ENCODE peak calls at places on chromosomes 3 and 15, in ten cellular contexts. O is GM13976; V is RWPE2; C is ELR; B is stimulated activated effector memory CD8-positive, alpha-beta T cell treated with anti-CD3 and anti-CD28 coated beads, Interleukin-12 subunit alpha, Interleukin-12 subunit beta, amount 100 ng/mL, for 72 hours; Q is GM12865; D is activated gamma-delta T cell treated with Interleukin-2 at 50 U/mL for 16 hours; U is stimulated activated CD8-positive, alpha-beta memory T cell treated with anti-CD3 and anti-CD28 coated beads, Interleukin-15, amount 100 ng/mL, for 24 hours; I is astrocyte of the cerebellum; S is heart right ventricle. G is an unnamed sample.

GRCh38 chr15:72203507-72203837 is 5.9 kb upstream of the GRAMD2A start:
- DNase-seq in U (no peak), S (peak; percentile 84), Q (no peak), C (peak; percentile 60), I (peak; percentile 86), O (no peak), D (no peak), B (no peak), V (peak; percentile 99), G (no peak)

GRCh38 chr3:141940204-141940776 is 63.8 kb downstream of the ATP1B3 start:
- DNase-seq in O (no peak), D (no peak), C (peak; percentile 95), I (no peak), S (no peak), V (peak; percentile 95), Q (no peak), B (no peak), U (no peak), G (no peak)

GRCh38 chr15:88326924-88327323 is 70.4 kb upstream of the NTRK3 start:
- DNase-seq in O (no peak), Q (no peak), B (no peak), V (no peak), D (no peak), I (no peak), S (no peak), U (no peak), C (no peak), G (no peak)

GRCh38 chr15:78795043-78795442 is 16.2 kb downstream of the ADAMTS7 start:
- DNase-seq in D (no peak), Q (no peak), C (no peak), U (no peak), S (no peak), O (no peak), B (no peak), I (no peak), V (no peak), G (no peak)

GRCh38 chr15:33963831-33964664 is 4.2 kb upstream of the CHRM5 start:
- DNase-seq in V (no peak), C (peak; percentile 56), O (peak; percentile 53), B (no peak), U (no peak), I (peak; percentile 8), D (no peak), S (no peak), Q (peak; percentile 56), G (no peak)

GRCh38 chr15:74222705-74223104 is 13.4 kb upstream of the CCDC33 start:
- DNase-seq in I (no peak), D (no peak), O (no peak), C (no peak), B (no peak), S (no peak), U (no peak), Q (no peak), V (no peak), G (no peak)

GRCh38 chr15:74044267-74045110 is 37.9 kb downstream of the GOLGA6A start:
- DNase-seq in D (no peak), C (no peak), I (no peak), Q (no peak), V (no peak), O (no peak), B (no peak), S (peak; percentile 58), U (no peak), G (no peak)

GRCh38 chr15:77070500-77071337 is at the start of gene TSPAN3:
- DNase-seq in D (peak; percentile 91), Q (peak; percentile 95), V (peak; percentile 95), O (peak; percentile 95), B (peak; percentile 94), S (peak; percentile 94), C (peak; percentile 92), I (peak; percentile 76), U (peak; percentile 87), G (peak; percentile 87)

GRCh38 chr3:105662326-105662725 is 206.5 kb downstream of the CBLB start:
- DNase-seq in S (no peak), O (no peak), C (no peak), B (no peak), V (no peak), I (no peak), U (no peak), Q (no peak), D (no peak), G (no peak)

GRCh38 chr3:156602424-156602823 is 47.5 kb upstream of the SSR3 start:
- DNase-seq in Q (peak; percentile 42), B (no peak), V (no peak), S (no peak), D (no peak), O (peak; percentile 57), I (peak; percentile 53), C (peak; percentile 38), U (no peak), G (no peak)

GRCh38 chr3:70360985-70361384 is 48.5 kb upstream of the MDFIC2 start:
- DNase-seq in Q (peak; percentile 46), I (peak; percentile 8), D (no peak), B (no peak), C (peak; percentile 37), U (no peak), V (no peak), O (peak; percentile 5), S (no peak), G (no peak)

GRCh38 chr15:33500432-33500831 is 189.7 kb downstream of the RYR3 start:
- DNase-seq in S (no peak), I (no peak), C (no peak), Q (no peak), O (no peak), U (no peak), B (no peak), V (no peak), D (no peak), G (no peak)

G was measured in GM18507.